ENCODE peak calls at places on chromosomes 4 and X, in six cellular contexts. Z, S, C, R, I and T are unnamed samples. For H3K9me2, the result is how much of the 10 kb centered on the place peaks cover.

GRCh38 chr4:154743683-154744340 is at the start of gene LRAT:
- DNase-seq in R (peak), Z (peak), S (peak), I (peak), C (peak), T (peak)

GRCh38 chrX:119236599-119237525 is 777 bp downstream of the PGRMC1 start:
- DNase-seq in C (peak), Z (peak), R (no peak), S (peak), I (peak), T (no peak)

GRCh38 chr4:12036450-12036849 is 607.8 kb upstream of the HS3ST1 start:
- DNase-seq in I (no peak), R (no peak), C (no peak), S (no peak), Z (no peak), T (no peak)

GRCh38 chr4:22170353-22170752 is 221.8 kb upstream of the KCNIP4 start:
- DNase-seq in Z (peak), I (no peak), S (peak), C (no peak), R (no peak), T (no peak)

GRCh38 chr4:16136771-16137170 is 52.9 kb upstream of the PROM1 start:
- DNase-seq in S (no peak), C (no peak), Z (no peak), I (no peak), R (no peak), T (no peak)

GRCh38 chr4:129167640-129168260 is 71.8 kb downstream of the C4orf33 start:
- DNase-seq in S (no peak), C (no peak), Z (no peak), R (no peak), I (peak), T (peak)

GRCh38 chr4:41222259-41222658 is 7.9 kb upstream of the APBB2 start:
- DNase-seq in I (no peak), C (no peak), Z (peak), S (no peak), R (no peak), T (no peak)

GRCh38 chr4:157225096-157225495 is 4.6 kb downstream of the GRIA2 start:
- DNase-seq in I (no peak), Z (no peak), R (no peak), C (no peak), S (no peak), T (no peak)

GRCh38 chr4:54065282-54066087 is 1.1 kb upstream of the CHIC2 start:
- DNase-seq in C (no peak), I (no peak), S (peak), Z (peak), R (no peak), T (no peak)

GRCh38 chr4:16573181-16573580 is 325.3 kb downstream of the LDB2 start:
- DNase-seq in I (no peak), C (no peak), Z (peak), R (no peak), S (peak), T (no peak)

GRCh38 chr4:186104114-186104894 is at the start of gene FAM149A:
- DNase-seq in I (peak), R (peak), S (peak), C (no peak), Z (no peak), T (peak)

GRCh38 chr4:85039526-85039925 is 73.0 kb upstream of the WDFY3 start:
- DNase-seq in R (peak), C (no peak), I (peak), Z (peak), S (peak), T (no peak)

GRCh38 chrX:129472116-129472515 is 51.2 kb downstream of the SMARCA1 start:
- DNase-seq in S (peak), I (no peak), C (no peak), Z (peak), R (no peak), T (no peak)

GRCh38 chr4:67162692-67163091 is 382.6 kb downstream of the CENPC start:
- DNase-seq in R (no peak), I (no peak), S (no peak), Z (no peak), C (no peak), T (no peak)

GRCh38 chrX:106897259-106897658 is 5.9 kb downstream of the RIPPLY1 start:
- DNase-seq in I (no peak), S (peak), Z (peak), R (no peak), C (no peak), T (no peak)

GRCh38 chr4:2837904-2838496 is 5.6 kb upstream of the ADD1 start:
- DNase-seq in R (no peak), C (peak), Z (no peak), I (peak), S (peak), T (no peak)

GRCh38 chr4:141702472-141703182 is 66.2 kb downstream of the IL15 start:
- DNase-seq in Z (peak), R (peak), C (no peak), I (peak), S (no peak), T (peak)

GRCh38 chr4:95204873-95205272 is 343.9 kb downstream of the UNC5C start:
- DNase-seq in C (no peak), S (peak), Z (peak), R (peak), I (no peak), T (peak)

GRCh38 chr4:160481696-160482330 is 1378.9 kb downstream of the RAPGEF2 start:
- DNase-seq in C (no peak), R (no peak), Z (no peak), S (no peak), I (no peak), T (no peak)

GRCh38 chr4:15303052-15303641 is 124.7 kb upstream of the C1QTNF7 start:
- DNase-seq in C (no peak), R (no peak), S (peak), Z (peak), I (peak), T (no peak)

GRCh38 chrX:106331606-106332005 is 163.5 kb downstream of the PWWP3B start:
- DNase-seq in I (no peak), R (no peak), C (no peak), Z (no peak), S (no peak), T (no peak)

GRCh38 chr4:3679071-3679825 is 86.9 kb upstream of the ADRA2C start:
- DNase-seq in I (no peak), S (no peak), C (no peak), Z (no peak), R (no peak), T (no peak)

GRCh38 chr4:146123231-146123630 is 52.3 kb upstream of the LSM6 start:
- DNase-seq in R (no peak), C (no peak), I (no peak), S (peak), Z (peak), T (no peak)

GRCh38 chr4:40991908-40992307 is 222.4 kb downstream of the APBB2 start:
- DNase-seq in Z (no peak), I (no peak), C (no peak), R (no peak), S (no peak), T (no peak)

GRCh38 chr4:1363540-1363939 is 16.5 kb downstream of the UVSSA start:
- DNase-seq in R (no peak), C (no peak), Z (no peak), I (no peak), S (no peak), T (no peak)

GRCh38 chr4:9963328-9963727 is 58.0 kb downstream of the SLC2A9 start:
- DNase-seq in R (no peak), I (no peak), S (no peak), Z (no peak), C (no peak), T (no peak)

GRCh38 chr4:94116842-94117241 is 90.8 kb upstream of the SMARCAD1 start:
- DNase-seq in R (no peak), I (no peak), S (no peak), Z (no peak), C (no peak), T (peak)

GRCh38 chr4:107824367-107825071 is at the start of gene SGMS2:
- DNase-seq in R (peak), I (peak), S (peak), C (peak), Z (peak), T (peak)

GRCh38 chr4:6672131-6672530 is 21.5 kb upstream of the S100P start:
- DNase-seq in C (no peak), Z (no peak), R (no peak), S (no peak), I (no peak), T (no peak)

GRCh38 chrX:22110729-22111494 is 78.8 kb downstream of the PHEX start:
- DNase-seq in I (no peak), R (no peak), S (peak), Z (peak), C (no peak), T (no peak)

GRCh38 chr4:40685300-40685699 is 55.6 kb upstream of the RBM47 start:
- DNase-seq in S (peak), R (no peak), Z (peak), I (no peak), C (no peak), T (no peak)

GRCh38 chr4:14125375-14126129 is 498.0 kb upstream of the BOD1L1 start:
- DNase-seq in S (no peak), I (no peak), R (no peak), C (no peak), Z (no peak), T (no peak)

GRCh38 chr4:2788532-2789103 is 4.3 kb upstream of the SH3BP2 start:
- DNase-seq in Z (no peak), C (peak), S (peak), R (no peak), I (peak), T (no peak)

GRCh38 chr4:83651846-83652245 is 115.9 kb downstream of the GPAT3 start:
- DNase-seq in S (peak), R (no peak), Z (peak), C (no peak), I (no peak), T (no peak)

GRCh38 chr4:38538517-38538916 is 125.5 kb upstream of the KLF3 start:
- DNase-seq in C (no peak), S (no peak), R (no peak), Z (no peak), I (no peak), T (no peak)

GRCh38 chr4:113560579-113560978 is 201.0 kb downstream of the CAMK2D start:
- DNase-seq in Z (no peak), S (peak), I (no peak), C (no peak), R (no peak), T (no peak)

GRCh38 chr4:88659890-88660208 is 37.8 kb downstream of the NAP1L5 start:
- DNase-seq in I (peak), C (no peak), R (no peak), S (no peak), Z (no peak), T (no peak)

GRCh38 chr4:47785196-47785595 is 52.7 kb downstream of the CORIN start:
- DNase-seq in R (no peak), Z (no peak), C (no peak), S (no peak), I (no peak), T (no peak)

GRCh38 chr4:189773909-189774308 is 166.8 kb upstream of the FRG1 start:
- DNase-seq in C (no peak), I (peak), R (no peak), Z (peak), S (peak), T (no peak)

GRCh38 chr4:147707892-147708672 is 23.8 kb upstream of the ARHGAP10 start:
- DNase-seq in R (peak), I (peak), Z (peak), C (peak), S (peak), T (peak)

DNA sequence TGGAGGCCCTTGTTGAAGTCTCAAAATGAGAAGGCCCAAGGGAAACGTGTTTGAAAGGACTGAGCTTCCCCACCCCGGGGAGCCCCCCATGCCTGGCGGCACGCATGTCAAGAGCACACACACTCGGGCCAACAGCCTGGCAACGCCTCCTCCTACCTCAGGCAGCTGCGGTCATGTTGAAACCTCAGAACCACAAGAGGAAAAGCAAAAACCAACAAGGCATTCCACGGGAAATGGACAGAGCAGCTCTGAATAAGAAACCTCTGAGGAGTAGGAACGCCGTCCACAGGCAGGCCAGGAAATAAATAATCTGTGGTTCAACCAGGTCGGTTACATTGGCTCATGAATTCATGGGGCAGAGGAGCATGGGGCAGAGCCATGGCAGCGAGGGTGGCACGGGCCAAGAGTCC is 95.7 kb upstream of the AFAP1 start:
- DNase-seq in I (no peak), C (no peak), R (no peak), Z (no peak), S (no peak), T (no peak)
- TF ChIP-seq EZH2phosphoT487 in I (no peak), C (no peak), R (no peak), Z (no peak), S (no peak), T (no peak)

GRCh38 chrX:143663755-143664154 is 27.9 kb upstream of the SLITRK4 start:
- DNase-seq in I (no peak), S (peak), R (no peak), Z (no peak), C (no peak), T (peak)

GRCh38 chrX:143664302-143664701 is 28.4 kb upstream of the SLITRK4 start:
- DNase-seq in Z (peak), C (peak), I (peak), R (no peak), S (peak), T (peak)

DNA sequence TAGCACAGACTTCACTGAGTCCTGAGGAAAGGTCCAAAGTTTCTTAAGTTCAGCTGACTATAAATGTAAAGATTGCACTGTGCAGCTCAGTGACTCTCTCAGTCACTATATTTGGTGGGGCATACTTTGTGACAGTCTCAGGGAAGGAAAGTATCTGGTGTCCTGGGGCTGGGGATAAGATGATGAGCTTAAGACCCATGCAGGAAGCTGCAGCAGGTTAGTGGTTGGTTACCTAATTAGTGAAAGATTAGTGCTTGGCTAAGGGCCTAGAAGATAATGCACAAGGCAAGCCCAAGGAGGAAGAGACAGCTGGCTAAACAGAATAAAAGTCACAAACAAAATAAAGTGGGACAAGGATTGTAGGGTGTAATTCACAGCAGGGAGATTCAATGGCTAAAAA is 25.4 kb upstream of the SLITRK4 start:
- DNase-seq in C (no peak), I (peak), Z (no peak), S (no peak), R (no peak), T (no peak)
- H3K9me2 ChIP-seq in C (under half), I (under half), Z (under half), S (under half), R (under half), T (under half)

GRCh38 chr4:25133132-25133531 is 27.1 kb downstream of the SEPSECS start:
- DNase-seq in I (no peak), R (no peak), Z (no peak), S (no peak), C (no peak), T (no peak)

GRCh38 chr4:25129926-25130325 is 30.3 kb downstream of the SEPSECS start:
- DNase-seq in R (no peak), S (no peak), C (no peak), Z (no peak), I (no peak), T (no peak)

GRCh38 chr4:25131396-25131795 is 28.9 kb downstream of the SEPSECS start:
- DNase-seq in I (no peak), R (no peak), C (no peak), Z (no peak), S (no peak), T (peak)

GRCh38 chr4:25131925-25132324 is 28.3 kb downstream of the SEPSECS start:
- DNase-seq in I (no peak), R (no peak), Z (no peak), S (no peak), C (no peak), T (peak)

GRCh38 chr4:25128671-25129070 is 31.6 kb downstream of the SEPSECS start:
- DNase-seq in Z (no peak), I (no peak), R (no peak), S (peak), C (no peak), T (no peak)
- TF ChIP-seq EZH2phosphoT487 in Z (no peak), I (no peak), R (no peak), S (no peak), C (no peak), T (no peak)

GRCh38 chrX:132063862-132064261 is 40.8 kb downstream of the STK26 start:
- DNase-seq in Z (no peak), C (no peak), I (no peak), R (no peak), S (no peak), T (no peak)
- H3K9me2 ChIP-seq in Z (under half), C (under half), I (under half), R (under half), S (under half), T (under half)

GRCh38 chrX:130995351-130995967 is 62.7 kb upstream of the ARHGAP36 start:
- DNase-seq in Z (no peak), S (no peak), I (no peak), C (no peak), R (no peak), T (no peak)
- TF ChIP-seq EZH2phosphoT487 in Z (no peak), S (no peak), I (no peak), C (no peak), R (no peak), T (no peak)

DNA sequence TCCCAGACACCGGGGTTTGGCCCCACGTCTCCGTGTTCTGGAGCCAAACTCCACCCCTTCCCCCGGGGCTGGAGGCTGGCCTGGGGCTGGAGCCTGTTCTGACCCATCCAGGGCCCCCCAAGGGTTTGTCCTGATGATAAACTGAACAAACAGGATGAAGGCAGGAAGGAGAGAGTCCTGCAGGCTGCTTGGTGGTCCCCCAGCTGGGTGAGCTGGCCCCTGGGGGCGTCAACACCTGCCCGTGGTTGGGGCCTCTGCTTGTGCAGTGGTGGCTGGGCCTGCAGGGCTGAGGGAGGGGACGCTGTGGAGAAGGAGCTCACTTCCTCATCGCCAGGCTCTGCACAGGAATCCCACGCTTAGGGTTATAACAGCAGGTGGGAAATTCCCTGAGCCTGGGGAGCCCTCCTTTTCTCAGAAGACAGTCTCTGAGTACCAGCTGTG is 2.3 kb downstream of the SH3TC1 start:
- DNase-seq in C (no peak), S (no peak), I (no peak), R (no peak), Z (no peak), T (no peak)
- H3K9me2 ChIP-seq in C (under half), S (under half), I (under half), R (under half), Z (under half), T (under half)

DNA sequence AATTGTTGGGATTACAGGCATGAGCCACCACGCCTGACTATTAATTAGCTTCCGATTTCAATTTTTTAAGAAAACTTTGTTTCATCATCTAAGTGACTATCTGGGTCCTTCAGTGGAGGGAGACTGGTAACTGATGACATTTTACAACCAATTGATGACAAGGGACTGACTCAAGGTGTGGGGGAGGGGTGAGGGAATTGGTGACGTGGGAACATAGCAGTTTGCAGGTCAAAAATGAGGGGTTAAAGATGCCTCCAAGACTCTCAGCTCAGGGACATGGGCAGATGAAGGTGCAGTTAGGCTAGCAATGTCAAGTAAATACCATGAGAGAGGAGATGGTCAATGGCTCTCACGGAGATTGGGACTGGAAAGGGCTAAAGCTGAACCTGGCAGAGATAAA is 5.7 kb upstream of the FAM9C start:
- DNase-seq in S (no peak), Z (no peak), I (no peak), C (no peak), R (no peak), T (no peak)
- TF ChIP-seq EZH2phosphoT487 in S (no peak), Z (no peak), I (no peak), C (no peak), R (no peak), T (no peak)